ENCODE peak calls at places on chromosome 18, in eight cellular contexts. D is GM23248, P is MM.1S, N is PC-3, T is neural progenitor cell, A is hepatocyte, L is HCT116, C is SK-N-SH. O is an unnamed sample. For H3K9me3, the result is how much of the 10 kb centered on the place peaks cover.

GRCh38 chr18:31232000-31232399 is 69.3 kb upstream of the DSC1 start:
- DNase-seq in D (no peak), T (no peak), N (no peak), P (no peak), A (no peak), C (no peak), L (no peak), O (no peak)

GRCh38 chr18:21634588-21635199 is 22.6 kb downstream of the SNRPD1 start:
- DNase-seq in C (no peak), P (no peak), A (no peak), T (no peak), L (no peak), N (no peak), D (no peak), O (no peak)

GRCh38 chr18:27860011-27860410 is 316.9 kb downstream of the CDH2 start:
- DNase-seq in A (no peak), L (no peak), D (no peak), C (no peak), N (no peak), T (no peak), P (peak), O (no peak)

GRCh38 chr18:48893559-48894265 is 57.1 kb downstream of the SMAD7 start:
- DNase-seq in D (no peak), P (no peak), A (no peak), C (no peak), N (no peak), L (no peak), T (no peak), O (no peak)

GRCh38 chr18:39523281-39523680 is 1957.7 kb upstream of the CELF4 start:
- DNase-seq in P (no peak), T (no peak), D (peak), A (peak), N (peak), L (peak), C (no peak), O (no peak)

GRCh38 chr18:11148655-11149440 is 521 bp downstream of the PIEZO2 start:
- DNase-seq in D (peak), P (no peak), C (no peak), T (peak), A (peak), L (no peak), N (no peak), O (no peak)

GRCh38 chr18:55338955-55339662 is 248.9 kb downstream of the TCF4 start:
- DNase-seq in P (no peak), C (no peak), A (no peak), L (no peak), T (no peak), D (peak), N (no peak), O (no peak)

GRCh38 chr18:33577688-33578370 is at the start of gene ASXL3:
- DNase-seq in T (peak), D (peak), C (peak), L (no peak), N (no peak), P (peak), A (peak), O (peak)

GRCh38 chr18:32308493-32309120 is 118.8 kb downstream of the MEP1B start:
- DNase-seq in P (no peak), T (no peak), N (peak), L (peak), A (peak), C (no peak), D (peak), O (no peak)

GRCh38 chr18:46755315-46756171 is 1.3 kb downstream of the ST8SIA5 start:
- DNase-seq in P (no peak), L (no peak), N (no peak), A (no peak), T (peak), D (no peak), C (peak), O (no peak)

GRCh38 chr18:70069965-70070364 is 122.3 kb upstream of the CD226 start:
- DNase-seq in L (no peak), D (no peak), C (no peak), T (no peak), N (no peak), A (no peak), P (no peak), O (no peak)

GRCh38 chr18:140670-141266 is 17.6 kb upstream of the USP14 start:
- DNase-seq in L (no peak), C (no peak), D (no peak), T (no peak), P (no peak), A (no peak), N (no peak), O (no peak)

GRCh38 chr18:135045-135444 is 23.3 kb upstream of the USP14 start:
- DNase-seq in A (no peak), T (no peak), L (no peak), C (no peak), N (no peak), D (no peak), P (no peak), O (no peak)

GRCh38 chr18:136433-136832 is 21.9 kb upstream of the USP14 start:
- DNase-seq in T (no peak), N (no peak), C (peak), L (no peak), D (no peak), A (no peak), P (peak), O (peak)

GRCh38 chr18:137327-137726 is 21.0 kb upstream of the USP14 start:
- DNase-seq in T (no peak), N (no peak), L (no peak), D (no peak), C (no peak), A (no peak), P (no peak), O (no peak)
- H3K4me2 ChIP-seq in T (no peak), N (no peak), L (no peak), D (no peak), C (no peak), A (no peak), P (no peak), O (no peak)

GRCh38 chr18:77977331-77977730 is 727.7 kb downstream of the GALR1 start:
- DNase-seq in L (no peak), T (no peak), D (no peak), N (no peak), C (no peak), A (no peak), P (no peak), O (no peak)

GRCh38 chr18:77980275-77980674 is 730.6 kb downstream of the GALR1 start:
- DNase-seq in N (no peak), P (no peak), A (no peak), C (no peak), D (no peak), L (no peak), T (no peak), O (no peak)

GRCh38 chr18:77973745-77974144 is 724.1 kb downstream of the GALR1 start:
- DNase-seq in D (no peak), P (no peak), L (no peak), T (no peak), C (no peak), N (no peak), A (no peak), O (no peak)

GRCh38 chr18:77970814-77971213 is 721.2 kb downstream of the GALR1 start:
- DNase-seq in C (no peak), N (no peak), L (no peak), P (no peak), A (no peak), T (peak), D (no peak), O (no peak)

DNA sequence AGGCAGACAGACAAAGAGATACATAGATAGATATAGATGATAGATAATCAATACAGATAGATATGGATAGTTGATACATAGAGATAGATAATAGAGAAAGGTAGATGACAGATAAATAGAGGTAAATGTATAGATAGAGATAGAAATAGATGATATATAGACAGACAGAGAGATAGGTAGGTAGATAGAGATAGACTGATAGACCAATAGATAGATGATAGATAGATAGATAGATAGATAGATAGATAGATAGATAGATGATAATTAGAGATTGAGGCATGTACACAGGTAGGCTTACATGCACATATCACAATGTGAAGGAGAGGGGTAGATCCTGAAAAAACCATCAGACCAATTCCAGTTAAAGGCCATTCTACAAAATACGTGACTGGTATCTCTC is 724.7 kb downstream of the GALR1 start:
- DNase-seq in N (no peak), T (no peak), D (no peak), L (no peak), P (no peak), C (no peak), A (no peak), O (no peak)
- H3K9me3 ChIP-seq in N (under half), T (under half), D (under half), L (under half), P (under half), C (under half), A (under half), O (under half)

GRCh38 chr18:63962137-63962536 is 7.7 kb upstream of the SERPINB8 start:
- DNase-seq in D (peak), N (peak), C (no peak), A (no peak), L (no peak), P (no peak), T (no peak), O (no peak)

GRCh38 chr18:63961430-63961980 is 8.4 kb upstream of the SERPINB8 start:
- DNase-seq in N (no peak), P (no peak), L (no peak), C (no peak), T (no peak), A (no peak), D (no peak), O (no peak)

GRCh38 chr18:63965716-63966330 is 4.1 kb upstream of the SERPINB8 start:
- DNase-seq in L (no peak), P (no peak), A (no peak), D (peak), N (no peak), T (no peak), C (no peak), O (no peak)

GRCh38 chr18:63964908-63965307 is 5.0 kb upstream of the SERPINB8 start:
- DNase-seq in C (no peak), T (no peak), P (no peak), N (no peak), A (no peak), L (no peak), D (peak), O (no peak)

DNA sequence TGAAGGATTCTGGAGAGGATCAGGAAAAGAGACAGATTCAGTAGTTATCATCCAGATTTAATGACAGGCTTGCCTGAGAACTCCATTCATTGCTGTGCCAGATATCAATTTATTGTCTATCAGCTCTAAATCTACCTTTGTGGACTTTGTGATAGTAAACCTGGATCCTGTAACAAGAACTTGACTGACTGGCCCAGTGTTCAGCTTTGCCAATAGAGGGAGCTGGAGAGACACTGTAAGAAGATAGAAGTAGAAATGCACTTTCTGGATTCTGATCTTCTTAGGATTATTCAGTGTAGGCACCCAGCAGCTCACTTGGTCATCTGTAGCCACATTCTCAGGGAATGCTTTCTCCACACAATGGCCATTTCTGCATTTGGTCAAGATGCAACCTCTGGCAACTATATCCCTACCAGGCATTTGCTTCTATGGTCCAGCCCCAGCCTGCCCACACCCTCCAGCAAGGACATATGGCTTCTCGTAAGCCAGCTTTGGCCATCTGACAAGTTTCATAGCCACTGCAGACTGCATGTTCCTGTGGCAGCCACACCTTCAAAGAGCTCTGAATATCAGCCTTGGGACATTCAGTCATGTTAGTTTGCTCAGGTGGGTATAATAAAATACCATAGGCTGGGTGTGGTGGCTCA is 6.1 kb upstream of the SERPINB8 start:
- DNase-seq in C (peak), L (peak), P (peak), N (peak), A (peak), T (peak), D (peak), O (peak)
- TF ChIP-seq EZH2phosphoT487 in C (no peak), L (no peak), P (no peak), N (no peak), A (no peak), T (no peak), D (no peak), O (no peak)

GRCh38 chr18:35604369-35604768 is 22.8 kb downstream of the GALNT1 start:
- DNase-seq in A (no peak), L (no peak), C (no peak), T (no peak), N (no peak), D (no peak), P (no peak), O (no peak)
- H3K4me2 ChIP-seq in A (no peak), L (no peak), C (no peak), T (no peak), N (no peak), D (no peak), P (no peak), O (peak)

DNA sequence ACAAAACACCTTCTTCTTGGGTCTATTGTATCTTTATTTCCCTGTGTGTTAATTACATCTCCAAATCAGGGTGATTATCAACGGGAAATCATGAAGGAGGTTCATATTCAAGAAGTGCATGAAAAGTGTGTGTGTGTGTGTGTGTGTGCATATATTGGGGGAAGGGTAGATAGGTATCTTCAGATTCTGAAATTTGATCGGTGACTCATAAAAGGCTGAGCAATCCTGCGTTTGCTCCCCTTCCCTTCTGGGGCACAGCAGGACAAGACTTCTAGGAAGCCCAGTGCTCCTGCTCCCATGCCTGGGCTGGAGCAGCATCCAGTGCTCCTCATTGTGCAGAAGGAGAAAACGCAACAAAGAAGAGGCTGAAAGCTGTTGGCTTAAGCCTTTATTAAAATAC is 25.8 kb downstream of the MC5R start:
- DNase-seq in P (no peak), N (peak), D (no peak), C (no peak), T (no peak), L (no peak), A (no peak), O (no peak)
- H3K9me3 ChIP-seq in P (under half), N (under half), D (under half), C (under half), T (under half), L (under half), A (under half), O (under half)

GRCh38 chr18:13625843-13626543 is 100.4 kb downstream of the FAM210A start:
- DNase-seq in L (no peak), T (no peak), A (no peak), C (no peak), D (no peak), P (no peak), N (no peak), O (no peak)

GRCh38 chr18:13623871-13624270 is 102.5 kb downstream of the FAM210A start:
- DNase-seq in A (no peak), N (no peak), D (no peak), P (no peak), L (no peak), T (no peak), C (no peak), O (no peak)

GRCh38 chr18:13624563-13625237 is 101.7 kb downstream of the FAM210A start:
- DNase-seq in C (no peak), A (no peak), T (no peak), P (no peak), L (no peak), D (no peak), N (no peak), O (no peak)

GRCh38 chr18:13626544-13626908 is 99.8 kb downstream of the FAM210A start:
- DNase-seq in P (no peak), T (no peak), L (no peak), D (no peak), A (no peak), N (no peak), C (no peak), O (no peak)

GRCh38 chr18:13625355-13625754 is 101.0 kb downstream of the FAM210A start:
- DNase-seq in N (no peak), C (no peak), T (no peak), D (no peak), L (no peak), P (no peak), A (no peak), O (no peak)
- TF ChIP-seq EZH2phosphoT487 in N (no peak), C (no peak), T (no peak), D (no peak), L (no peak), P (no peak), A (no peak), O (no peak)

DNA sequence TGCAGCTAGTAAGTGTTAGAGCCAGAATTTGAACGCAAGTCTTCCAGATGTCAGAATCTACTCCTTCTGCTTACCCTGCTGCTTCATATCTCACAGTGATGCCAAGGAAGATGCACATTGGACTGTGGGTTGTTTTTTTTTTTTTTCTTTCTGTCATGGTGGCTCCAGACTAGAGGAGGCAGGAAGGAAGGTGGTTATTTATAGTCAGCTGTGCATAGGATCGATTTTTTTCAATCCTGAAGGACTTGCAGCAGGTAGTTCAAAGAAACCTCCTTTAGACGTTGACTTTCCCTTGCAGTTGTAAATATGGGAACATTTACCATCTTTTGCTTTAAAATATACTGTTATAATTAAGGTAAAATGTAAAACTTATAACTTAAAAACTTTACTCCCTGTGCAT is 17.3 kb downstream of the NEDD4L start:
- DNase-seq in A (no peak), D (no peak), P (no peak), T (no peak), N (no peak), L (no peak), C (no peak), O (no peak)
- H3K4me2 ChIP-seq in A (no peak), D (no peak), P (no peak), T (no peak), N (no peak), L (no peak), C (no peak), O (no peak)

DNA sequence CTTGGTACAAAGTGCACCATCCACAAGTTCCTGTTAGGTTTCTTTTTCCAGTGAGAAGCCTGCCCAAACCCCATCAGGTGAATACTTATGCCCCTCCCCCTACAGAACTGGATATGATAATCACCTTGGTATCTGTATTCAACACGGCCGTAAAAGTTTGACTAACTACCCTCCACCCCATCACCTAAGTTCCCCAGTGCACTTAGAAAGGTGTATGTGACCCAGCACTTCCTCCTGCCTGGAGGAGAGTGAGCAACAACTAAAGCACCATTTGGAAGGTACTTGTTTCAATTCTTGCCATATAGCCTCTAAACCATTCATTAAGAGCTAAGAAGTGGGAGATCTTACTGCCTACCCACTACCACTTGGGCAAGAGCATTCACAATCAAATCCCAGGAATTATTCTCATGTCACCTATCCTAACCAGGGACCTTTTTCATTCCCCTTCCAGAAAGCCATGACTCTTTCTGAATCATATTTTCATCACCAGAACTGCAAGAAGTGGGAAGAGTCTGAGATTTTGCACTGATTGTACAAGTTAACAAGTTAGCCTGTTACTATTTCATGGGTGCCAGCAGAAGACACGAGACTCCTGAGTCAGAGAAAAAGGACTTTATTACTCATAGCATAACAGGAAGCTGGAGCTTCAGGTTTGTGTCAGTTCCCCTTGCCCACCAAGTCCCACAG is 53.5 kb upstream of the NDUFV2 start:
- DNase-seq in D (peak), N (peak), L (no peak), A (no peak), T (no peak), C (no peak), P (no peak), O (no peak)
- H3K9me3 ChIP-seq in D (under half), N (under half), L (under half), A (under half), T (under half), C (under half), P (under half), O (under half)

DNA sequence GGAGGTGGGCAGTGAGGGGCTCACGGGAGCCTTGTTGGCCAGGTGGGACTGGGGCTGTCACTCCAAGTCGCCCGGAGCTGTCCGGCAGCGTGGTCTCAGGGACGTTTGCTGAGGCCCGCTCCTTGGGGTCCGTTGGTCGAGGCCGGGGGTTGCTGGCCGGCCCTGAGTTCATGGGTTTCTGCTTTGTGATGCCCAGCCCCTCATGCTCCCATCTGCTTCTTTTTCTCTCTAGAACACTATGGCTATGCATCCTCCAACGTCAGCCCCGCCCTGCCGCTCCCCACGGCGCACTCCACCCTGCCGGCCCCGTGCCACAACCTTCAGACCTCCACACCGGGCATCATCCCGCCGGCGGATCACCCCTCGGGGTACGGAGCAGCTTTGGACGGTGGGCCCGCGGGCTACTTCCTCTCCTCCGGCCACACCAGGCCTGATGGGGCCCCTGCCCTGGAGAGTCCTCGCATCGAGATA is 14.5 kb downstream of the NFATC1 start:
- DNase-seq in T (no peak), A (no peak), P (no peak), N (no peak), D (no peak), L (no peak), C (no peak), O (no peak)
- TF ChIP-seq EZH2phosphoT487 in T (no peak), A (no peak), P (no peak), N (no peak), D (no peak), L (no peak), C (no peak), O (no peak)

GRCh38 chr18:26480897-26481795 is 67.2 kb downstream of the KCTD1 start:
- DNase-seq in A (peak), T (no peak), L (peak), D (peak), C (no peak), N (peak), P (no peak), O (no peak)
- H3K4me2 ChIP-seq in A (peak), T (no peak), L (peak), D (peak), C (peak), N (peak), P (no peak), O (no peak)

O was measured in OCI-LY7.